ENCODE peak calls at places on chromosomes 6 and 20, in four cellular contexts. One of them, this sample, is unnamed.

GRCh38 chr20:32585011-32585518 is at the start of gene NOL4L:
- DNase-seq in iris pigment epithelial cell: peak
- DNase-seq in head of caudate nucleus: peak
- DNase-seq in lung: no peak
- DNase-seq in this sample: peak

GRCh38 chr6:117600008-117600743 is 2.1 kb downstream of the GOPC start:
- DNase-seq in iris pigment epithelial cell: peak
- DNase-seq in head of caudate nucleus: no peak
- DNase-seq in lung: no peak
- DNase-seq in this sample: no peak

GRCh38 chr6:57021086-57021720 is 25.3 kb upstream of the KIAA1586 start:
- DNase-seq in iris pigment epithelial cell: peak
- DNase-seq in head of caudate nucleus: no peak
- DNase-seq in lung: no peak
- DNase-seq in this sample: peak

GRCh38 chr20:64273109-64273508 is 17.6 kb downstream of the PCMTD2 start:
- DNase-seq in iris pigment epithelial cell: no peak
- DNase-seq in head of caudate nucleus: no peak
- DNase-seq in lung: no peak
- DNase-seq in this sample: no peak

GRCh38 chr6:49410564-49410963 is 52.5 kb downstream of the MMUT start:
- DNase-seq in iris pigment epithelial cell: no peak
- DNase-seq in head of caudate nucleus: no peak
- DNase-seq in lung: no peak
- DNase-seq in this sample: no peak

GRCh38 chr6:138278326-138278725 is 60.0 kb upstream of the PBOV1 start:
- DNase-seq in iris pigment epithelial cell: peak
- DNase-seq in head of caudate nucleus: peak
- DNase-seq in lung: no peak
- DNase-seq in this sample: peak

GRCh38 chr20:1301031-1301529 is 27.9 kb downstream of the SDCBP2 start:
- DNase-seq in iris pigment epithelial cell: peak
- DNase-seq in head of caudate nucleus: no peak
- DNase-seq in lung: no peak
- DNase-seq in this sample: no peak

GRCh38 chr20:58851969-58852458 is 502 bp upstream of the GNAS start:
- DNase-seq in iris pigment epithelial cell: no peak
- DNase-seq in head of caudate nucleus: no peak
- DNase-seq in lung: no peak
- DNase-seq in this sample: no peak

GRCh38 chr20:21808863-21809664 is 103.6 kb downstream of the PAX1 start:
- DNase-seq in iris pigment epithelial cell: no peak
- DNase-seq in head of caudate nucleus: peak
- DNase-seq in lung: no peak
- DNase-seq in this sample: no peak

GRCh38 chr6:40896696-40897095 is 142.3 kb downstream of the UNC5CL start:
- DNase-seq in iris pigment epithelial cell: no peak
- DNase-seq in head of caudate nucleus: no peak
- DNase-seq in lung: no peak
- DNase-seq in this sample: no peak

GRCh38 chr6:128719786-128720185 is 163.2 kb upstream of the LAMA2 start:
- DNase-seq in iris pigment epithelial cell: no peak
- DNase-seq in head of caudate nucleus: no peak
- DNase-seq in lung: no peak
- DNase-seq in this sample: peak

GRCh38 chr20:37309941-37310590 is 20.6 kb downstream of the MANBAL start:
- DNase-seq in iris pigment epithelial cell: no peak
- DNase-seq in head of caudate nucleus: no peak
- DNase-seq in lung: no peak
- DNase-seq in this sample: no peak

This sample was measured in putamen.